ENCODE peak calls at places on chromosome 18, in six cellular contexts. H is AG10803, V is transverse colon, R is ovary, C is SK-N-SH, L is IMR-90. Q is an unnamed sample.
A peak's percentile ranks its signal among the peaks of the same experiment; 100 is the strongest.

GRCh38 chr18:59837586-59837985 is 62.2 kb upstream of the PMAIP1 start:
- DNase-seq in H (peak; percentile 62), V (peak; percentile 31), L (peak; percentile 67), C (peak; percentile 64), R (no peak), Q (peak; percentile 78)

GRCh38 chr18:28794459-28795245 is 617.7 kb upstream of the CDH2 start:
- DNase-seq in R (no peak), L (peak; percentile 55), V (no peak), C (no peak), H (peak; percentile 50), Q (peak; percentile 67)

GRCh38 chr18:71040161-71040560 is 751.3 kb downstream of the SOCS6 start:
- DNase-seq in V (no peak), R (no peak), L (peak; percentile 59), H (no peak), C (no peak), Q (peak; percentile 32)

GRCh38 chr18:3093624-3094354 is 80.8 kb upstream of the LPIN2 start:
- DNase-seq in R (no peak), V (peak; percentile 36), H (no peak), C (no peak), L (no peak), Q (no peak)

GRCh38 chr18:48161201-48161910 is 230.9 kb upstream of the SMAD2 start:
- DNase-seq in L (peak; percentile 5), C (peak; percentile 97), V (peak; percentile 91), H (peak; percentile 47), R (peak; percentile 95), Q (peak; percentile 75)

GRCh38 chr18:56702946-56703345 is 51.8 kb downstream of the WDR7 start:
- DNase-seq in V (no peak), R (no peak), H (peak; percentile 31), L (peak; percentile 50), C (peak; percentile 54), Q (peak; percentile 71)

GRCh38 chr18:49127606-49128190 is 176.9 kb upstream of the SMAD7 start:
- DNase-seq in V (no peak), R (no peak), L (no peak), C (no peak), H (no peak), Q (no peak)

GRCh38 chr18:22827741-22828140 is 105.4 kb upstream of the RBBP8 start:
- DNase-seq in R (no peak), L (no peak), C (no peak), H (no peak), V (no peak), Q (no peak)

GRCh38 chr18:49608366-49608747 is 46.5 kb downstream of the LIPG start:
- DNase-seq in H (no peak), L (no peak), V (no peak), C (no peak), R (no peak), Q (peak; percentile 29)

GRCh38 chr18:24657461-24657860 is 197.0 kb downstream of the HRH4 start:
- DNase-seq in C (no peak), R (peak; percentile 16), L (no peak), H (no peak), V (no peak), Q (no peak)

GRCh38 chr18:10419420-10420103 is 34.9 kb upstream of the APCDD1 start:
- DNase-seq in C (no peak), R (no peak), L (peak; percentile 66), H (peak; percentile 33), V (no peak), Q (peak; percentile 21)

GRCh38 chr18:5693637-5694175 is 149.9 kb upstream of the EPB41L3 start:
- DNase-seq in R (no peak), H (peak; percentile 20), V (no peak), L (no peak), C (no peak), Q (peak; percentile 1)

GRCh38 chr18:23844991-23845680 is 155.9 kb downstream of the LAMA3 start:
- DNase-seq in H (peak; percentile 57), V (no peak), L (no peak), R (no peak), C (no peak), Q (peak; percentile 24)

GRCh38 chr18:55085557-55086285 is 126.5 kb upstream of the CCDC68 start:
- DNase-seq in C (no peak), R (no peak), L (no peak), H (no peak), V (no peak), Q (no peak)

GRCh38 chr18:75161629-75162028 is 47.3 kb downstream of the PTGR3 start:
- DNase-seq in V (peak; percentile 56), H (peak; percentile 35), C (no peak), L (no peak), R (no peak), Q (peak; percentile 8)

GRCh38 chr18:49112031-49112430 is 161.3 kb upstream of the SMAD7 start:
- DNase-seq in L (no peak), R (no peak), H (no peak), C (no peak), V (no peak), Q (peak; percentile 77)

GRCh38 chr18:69981948-69982347 is 34.3 kb upstream of the CD226 start:
- DNase-seq in R (no peak), H (no peak), L (no peak), V (no peak), C (no peak), Q (no peak)

GRCh38 chr18:58527116-58528010 is 101.5 kb downstream of the ALPK2 start:
- DNase-seq in R (no peak), H (peak; percentile 62), L (peak; percentile 36), C (no peak), V (no peak), Q (no peak)

GRCh38 chr18:58528011-58528367 is 100.9 kb downstream of the ALPK2 start:
- DNase-seq in V (no peak), C (no peak), L (peak; percentile 38), R (no peak), H (peak; percentile 31), Q (peak; percentile 43)

GRCh38 chr18:58525928-58526424 is 102.9 kb downstream of the ALPK2 start:
- DNase-seq in R (no peak), C (no peak), L (no peak), H (no peak), V (no peak), Q (no peak)

GRCh38 chr18:58525517-58525916 is 103.4 kb downstream of the ALPK2 start:
- DNase-seq in C (no peak), H (peak; percentile 70), R (no peak), L (peak; percentile 84), V (no peak), Q (peak; percentile 31)

DNA sequence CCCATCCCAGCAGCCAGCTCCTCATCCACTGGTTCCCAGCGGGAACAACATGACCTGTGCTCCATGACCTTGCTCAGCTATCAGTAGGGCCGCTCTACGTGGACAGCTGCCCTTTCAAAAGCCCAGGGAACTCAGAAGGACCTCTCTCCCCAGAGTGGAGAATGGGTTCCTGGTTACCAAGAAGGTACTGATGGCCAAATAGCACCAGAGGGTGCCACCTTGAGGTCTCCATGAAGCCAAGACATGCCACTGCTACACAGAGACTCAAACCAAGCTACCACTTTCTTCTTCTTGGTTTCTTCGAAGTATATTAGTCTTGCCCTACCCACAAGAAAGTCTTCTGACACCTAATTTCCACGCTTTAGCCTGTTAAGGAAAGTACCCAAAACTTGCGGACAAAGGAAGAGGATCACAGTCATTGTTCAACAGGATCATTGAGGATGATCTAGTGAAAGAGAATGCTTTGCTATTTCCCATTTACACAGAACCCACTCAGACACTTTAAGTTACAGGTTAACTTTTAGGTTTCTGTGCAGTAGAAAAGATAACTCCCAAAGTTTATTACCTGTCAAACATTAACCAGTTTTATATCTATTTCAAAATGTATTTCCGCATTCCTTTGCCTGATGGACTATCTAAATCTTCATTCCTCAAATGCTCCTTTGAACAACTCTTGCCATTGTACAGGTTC is 102.3 kb downstream of the ALPK2 start:
- DNase-seq in C (no peak), R (no peak), V (no peak), L (no peak), H (no peak), Q (no peak)
- H3K4me3 ChIP-seq in C (no peak overlapping the region), R (no peak overlapping the region), V (no peak overlapping the region), L (no peak overlapping the region), H (no peak overlapping the region), Q (no peak overlapping the region)

GRCh38 chr18:52999633-53000032 is 659.6 kb downstream of the DCC start:
- DNase-seq in C (no peak), V (no peak), H (no peak), R (no peak), L (no peak), Q (no peak)
- TF ChIP-seq CTCF in C (no peak), V (no peak), H (no peak), R (no peak), L (no peak), Q (no peak)

DNA sequence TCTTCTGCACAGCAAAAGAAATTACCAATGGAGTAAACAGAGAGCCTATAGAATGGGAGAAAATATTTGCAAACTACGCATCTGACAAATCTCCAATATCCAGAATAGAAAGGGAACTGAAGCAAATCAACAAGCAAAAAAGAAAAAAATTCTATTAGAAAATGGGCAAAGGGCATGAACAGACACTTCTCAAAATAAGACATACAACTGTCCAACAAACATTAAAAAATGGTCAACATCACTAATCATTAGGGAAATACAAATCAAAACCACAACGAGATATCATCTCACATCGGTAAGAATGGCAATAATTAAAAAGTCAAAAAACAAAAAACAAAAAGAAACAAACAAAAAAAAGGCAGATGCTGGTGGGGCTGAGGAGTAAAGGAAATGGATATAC is 356.4 kb downstream of the ADCYAP1 start:
- DNase-seq in L (no peak), V (no peak), C (no peak), R (no peak), H (no peak), Q (no peak)
- H3K4me3 ChIP-seq in L (no peak overlapping the region), V (no peak overlapping the region), C (no peak overlapping the region), R (no peak overlapping the region), H (no peak overlapping the region), Q (no peak overlapping the region)

GRCh38 chr18:26370037-26370436 is 143.8 kb downstream of the TAF4B start:
- DNase-seq in V (no peak), H (no peak), L (no peak), R (no peak), C (no peak), Q (no peak)
- TF ChIP-seq CTCF in V (no peak), H (no peak), L (no peak), R (no peak), C (no peak), Q (no peak)

DNA sequence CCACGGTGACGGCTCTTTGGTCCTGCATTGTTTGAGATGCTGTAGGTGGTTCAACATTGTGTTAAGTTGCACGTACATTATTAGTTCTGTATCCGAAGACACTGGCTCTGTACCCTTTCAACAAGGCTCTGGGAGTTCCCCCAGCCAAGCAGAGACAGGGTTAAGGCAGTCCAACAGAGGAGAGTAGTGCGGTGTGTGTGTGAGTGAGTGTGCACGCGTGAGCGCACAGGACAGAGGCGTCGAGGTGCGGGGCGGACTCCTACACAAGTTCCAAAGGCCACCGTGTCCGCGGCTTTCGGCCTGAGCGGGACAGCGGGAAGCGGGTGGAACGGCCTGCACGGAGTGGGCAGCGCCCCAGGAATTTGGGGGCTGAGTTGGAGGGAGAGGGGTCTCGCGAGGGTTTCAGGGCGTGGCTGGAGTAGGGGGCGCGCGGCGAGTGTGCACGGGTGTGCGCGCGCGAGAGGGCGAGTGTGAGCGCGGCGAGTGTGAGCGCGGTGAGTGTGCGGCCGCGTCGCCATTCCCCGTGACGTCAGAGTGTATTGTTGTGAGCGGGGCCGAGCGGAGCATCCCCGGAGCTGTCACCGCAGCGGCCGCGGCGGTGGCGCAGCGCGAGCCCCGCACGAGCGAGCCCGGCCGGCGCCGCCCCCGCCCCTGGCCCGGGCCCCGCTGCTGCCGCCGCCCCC is at the start of gene ASXL3:
- DNase-seq in C (peak; percentile 91), L (no peak), R (peak; percentile 84), V (peak; percentile 57), H (no peak), Q (peak; percentile 9)
- H3K4me3 ChIP-seq in C (peak within 1 kb of the TSS; percentile 72), L (peak within 1 kb of the TSS; percentile 59), R (peak within 1 kb of the TSS; percentile 64), V (peak within 1 kb of the TSS; percentile 81), H (peak within 1 kb of the TSS; percentile 56), Q (peak within 1 kb of the TSS; percentile 66)

Q was measured in choroid plexus epithelial cell.